ENCODE peak calls at places on chromosomes 16 and 17, in six cellular contexts. Z is AG04449; I is CD8-positive, alpha-beta T cell; R is HFF-Myc; N is fibroblast of mammary gland; G is Peyer's patch. D is an unnamed sample.

GRCh38 chr16:63461248-63461841 is 1425.1 kb upstream of the CDH8 start:
- DNase-seq in Z (peak), I (no peak), R (peak), N (peak), G (no peak), D (peak)

GRCh38 chr16:80910434-80910833 is 96.3 kb downstream of the CMC2 start:
- DNase-seq in Z (no peak), I (no peak), R (no peak), N (no peak), G (no peak), D (no peak)

GRCh38 chr17:44672479-44673093 is 16.3 kb downstream of the MEIOC start:
- DNase-seq in Z (no peak), I (no peak), R (no peak), N (peak), G (no peak), D (no peak)

GRCh38 chr17:63626551-63627228 is 4.5 kb downstream of the MAP3K3 start:
- DNase-seq in Z (no peak), I (no peak), R (no peak), N (peak), G (no peak), D (no peak)

GRCh38 chr16:52383640-52384292 is 163.2 kb downstream of the TOX3 start:
- DNase-seq in Z (no peak), I (no peak), R (no peak), N (no peak), G (no peak), D (no peak)

GRCh38 chr16:26365555-26365954 is 673.8 kb downstream of the HS3ST4 start:
- DNase-seq in Z (no peak), I (no peak), R (no peak), N (no peak), G (no peak), D (no peak)

GRCh38 chr17:9872852-9873251 is 32.2 kb downstream of the RCVRN start:
- DNase-seq in Z (no peak), I (no peak), R (no peak), N (no peak), G (no peak), D (no peak)

GRCh38 chr17:16001498-16001897 is 1.9 kb downstream of the TTC19 start:
- DNase-seq in Z (no peak), I (no peak), R (no peak), N (peak), G (no peak), D (no peak)

GRCh38 chr17:8393470-8394231 is 4.0 kb downstream of the RNF222 start:
- DNase-seq in Z (no peak), I (peak), R (no peak), N (no peak), G (no peak), D (no peak)

GRCh38 chr16:47037746-47038458 is 64.4 kb upstream of the DNAJA2 start:
- DNase-seq in Z (no peak), I (peak), R (peak), N (peak), G (peak), D (peak)

GRCh38 chr17:68621065-68621464 is 19.9 kb upstream of the FAM20A start:
- DNase-seq in Z (no peak), I (no peak), R (no peak), N (no peak), G (no peak), D (no peak)

GRCh38 chr17:4516740-4517139 is 18.1 kb downstream of the SPNS2 start:
- DNase-seq in Z (no peak), I (no peak), R (no peak), N (no peak), G (no peak), D (no peak)

GRCh38 chr16:50261160-50261706 is 5.1 kb upstream of the ADCY7 start:
- DNase-seq in Z (no peak), I (no peak), R (no peak), N (no peak), G (peak), D (no peak)

DNA sequence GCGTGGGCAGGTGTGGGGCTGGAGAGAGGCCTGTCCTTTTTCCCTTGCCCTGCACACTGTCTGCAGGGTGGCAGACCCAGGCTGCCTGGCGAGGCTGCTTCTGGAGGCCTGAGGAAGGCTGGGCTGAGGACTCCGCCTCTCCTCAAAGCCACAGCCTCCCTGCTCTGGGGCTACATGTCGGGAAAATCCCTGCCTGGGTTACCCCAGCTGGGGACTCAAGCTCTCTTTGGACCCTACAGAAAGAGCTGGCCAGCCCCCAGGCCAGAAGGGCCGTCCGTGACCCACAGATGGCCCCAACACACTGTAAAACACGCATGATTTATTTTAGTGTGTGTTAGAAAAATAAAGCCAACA is 33.8 kb upstream of the SLC38A10 start:
- DNase-seq in Z (no peak), I (no peak), R (no peak), N (no peak), G (no peak), D (no peak)
- H3K4me3 ChIP-seq in Z (no peak), I (no peak), R (no peak), N (no peak), G (peak), D (no peak)

GRCh38 chr16:79334127-79334526 is 266.4 kb downstream of the MAF start:
- DNase-seq in Z (no peak), I (no peak), R (no peak), N (no peak), G (no peak), D (no peak)
- TF ChIP-seq CTCF in Z (no peak), I (no peak), R (no peak), N (no peak), G (no peak), D (no peak)

GRCh38 chr17:42855048-42855596 is 4.1 kb downstream of the AOC3 start:
- DNase-seq in Z (no peak), I (no peak), R (no peak), N (no peak), G (no peak), D (no peak)
- H3K4me3 ChIP-seq in Z (no peak), I (no peak), R (no peak), N (no peak), G (no peak), D (no peak)

DNA sequence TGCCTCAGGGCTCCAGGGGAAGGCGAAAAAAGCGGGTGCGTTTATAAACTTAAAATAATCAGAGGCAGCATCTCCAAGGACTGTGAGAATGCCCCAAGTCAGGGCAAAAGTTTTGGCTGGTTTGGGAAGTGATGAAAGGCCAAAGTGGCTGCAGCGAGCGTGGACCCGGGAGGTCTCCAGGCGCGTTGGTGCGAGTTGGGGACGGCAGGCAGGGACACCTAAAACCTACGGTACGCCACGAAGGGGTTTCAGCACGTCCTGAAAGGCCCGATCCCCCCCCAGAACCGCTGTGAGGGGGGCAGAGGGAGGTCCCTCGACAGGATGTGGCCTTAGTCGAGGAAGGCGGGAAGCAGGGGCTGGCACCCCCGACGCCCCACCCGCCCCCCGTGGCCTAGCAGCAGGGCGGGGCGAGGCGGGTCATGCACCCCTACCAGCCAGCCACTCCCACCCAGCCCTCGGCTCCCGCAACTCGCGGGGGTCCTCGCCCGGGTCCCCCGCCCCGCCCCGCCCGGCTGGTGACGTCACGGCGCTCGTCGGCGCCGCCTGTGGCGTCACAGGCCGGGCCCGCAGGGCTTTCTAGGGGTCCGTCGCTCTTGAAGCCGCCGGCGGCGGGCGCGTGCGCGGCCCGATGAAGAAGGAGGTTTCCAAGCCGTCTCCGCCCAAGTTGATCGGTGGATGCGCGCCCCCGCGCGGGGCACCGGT is at the start of gene MYCBPAP:
- DNase-seq in Z (no peak), I (peak), R (no peak), N (peak), G (peak), D (no peak)
- TF ChIP-seq CTCF in Z (peak), I (no peak), R (no peak), N (no peak), G (peak), D (no peak)

GRCh38 chr17:81398855-81399451 is 3.7 kb downstream of the BAHCC1 start:
- DNase-seq in Z (no peak), I (no peak), R (no peak), N (no peak), G (no peak), D (no peak)
- H3K4me3 ChIP-seq in Z (peak), I (no peak), R (peak), N (peak), G (peak), D (peak)

D was measured in AG09309.